ENCODE peak calls at places on chromosomes 12 and 14, in six cellular contexts. K is pons, U is left cardiac atrium, W is HT1080, N is endothelial cell, I is NCI-H1436. J is an unnamed sample.

GRCh38 chr12:25929096-25929637 is 29.3 kb upstream of the RASSF8 start:
- DNase-seq in U (no peak), N (no peak), K (no peak), I (no peak), W (peak), J (no peak)

GRCh38 chr12:95648990-95649791 is 97.9 kb upstream of the USP44 start:
- DNase-seq in I (no peak), K (no peak), W (peak), U (no peak), N (no peak), J (no peak)

GRCh38 chr12:40854669-40855068 is 162.4 kb downstream of the CNTN1 start:
- DNase-seq in U (no peak), K (no peak), N (no peak), I (no peak), W (no peak), J (no peak)

GRCh38 chr14:37901978-37902377 is 305.7 kb upstream of the SSTR1 start:
- DNase-seq in I (no peak), W (peak), K (no peak), U (peak), N (no peak), J (no peak)

GRCh38 chr12:51801027-51801426 is 47.5 kb downstream of the FIGNL2 start:
- DNase-seq in W (no peak), I (no peak), U (no peak), K (no peak), N (no peak), J (no peak)

GRCh38 chr14:89013698-89014569 is 189.5 kb downstream of the TTC8 start:
- DNase-seq in W (no peak), U (no peak), K (no peak), N (no peak), I (peak), J (no peak)

GRCh38 chr12:120224304-120225199 is 23.6 kb upstream of the RPLP0 start:
- DNase-seq in K (no peak), W (no peak), I (peak), N (no peak), U (peak), J (no peak)

GRCh38 chr12:89160716-89161123 is 191.6 kb downstream of the DUSP6 start:
- DNase-seq in I (no peak), W (peak), K (peak), U (peak), N (no peak), J (no peak)

GRCh38 chr14:103123128-103123633 is at the start of gene TNFAIP2:
- DNase-seq in U (peak), K (no peak), I (no peak), W (no peak), N (peak), J (no peak)

GRCh38 chr14:74552623-74553022 is 59.1 kb downstream of the ISCA2 start:
- DNase-seq in I (no peak), U (peak), K (no peak), N (no peak), W (no peak), J (no peak)

GRCh38 chr12:77814361-77814760 is 16.3 kb upstream of the NAV3 start:
- DNase-seq in I (peak), U (no peak), W (no peak), N (no peak), K (no peak), J (no peak)

GRCh38 chr12:111437816-111438454 is 32.2 kb downstream of the SH2B3 start:
- DNase-seq in N (peak), K (peak), I (no peak), W (peak), U (peak), J (no peak)

GRCh38 chr12:127899981-127900380 is 367.0 kb upstream of the TMEM132C start:
- DNase-seq in I (no peak), N (no peak), K (no peak), U (no peak), W (no peak), J (no peak)

GRCh38 chr12:77325505-77325904 is 260.1 kb upstream of the E2F7 start:
- DNase-seq in I (no peak), K (no peak), W (no peak), N (peak), U (peak), J (peak)

J was measured in D341Med.